ENCODE peak calls at places on chromosomes 1 and 21, in four cellular contexts. L is OCI-LY7, I is endothelial cell of umbilical vein, H is GM23248. C is an unnamed sample.

GRCh38 chr1:58983633-58984301 is 199.9 kb upstream of the JUN start:
- DNase-seq in L (no peak), I (no peak), H (no peak), C (no peak)

GRCh38 chr1:28887835-28888682 is 26.3 kb upstream of the EPB41 start:
- DNase-seq in L (peak; percentile 6), I (peak; percentile 44), H (no peak), C (peak; percentile 19)

GRCh38 chr1:180773210-180773865 is 139.4 kb upstream of the KIAA1614 start:
- DNase-seq in L (no peak), I (peak; percentile 64), H (peak; percentile 67), C (peak; percentile 43)

GRCh38 chr1:39407889-39408640 is 83.4 kb upstream of the BMP8A start:
- DNase-seq in L (no peak), I (no peak), H (peak; percentile 30), C (no peak)

GRCh38 chr1:185973645-185974044 is 239.5 kb downstream of the HMCN1 start:
- DNase-seq in L (no peak), I (no peak), H (peak; percentile 94), C (peak; percentile 98)

GRCh38 chr1:147545133-147545532 is 3.8 kb downstream of the BCL9 start:
- DNase-seq in L (peak; percentile 90), I (no peak), H (peak; percentile 83), C (peak; percentile 23)

GRCh38 chr1:179881642-179882252 is 338 bp upstream of the TOR1AIP1 start:
- DNase-seq in L (no peak), I (peak; percentile 97), H (peak; percentile 96), C (peak; percentile 94)

GRCh38 chr1:6770727-6771567 is 14.3 kb upstream of the CAMTA1 start:
- DNase-seq in L (peak; percentile 66), I (no peak), H (peak; percentile 84), C (peak; percentile 57)

GRCh38 chr1:147700042-147700711 is 29.9 kb upstream of the ACP6 start:
- DNase-seq in L (peak; percentile 67), I (peak; percentile 65), H (peak; percentile 88), C (peak; percentile 73)

GRCh38 chr1:238658766-238659165 is 727.6 kb upstream of the CHRM3 start:
- DNase-seq in L (no peak), I (no peak), H (peak; percentile 28), C (peak; percentile 91)

GRCh38 chr1:58628987-58629598 is 52.0 kb upstream of the TACSTD2 start:
- DNase-seq in L (no peak), I (no peak), H (peak; percentile 21), C (peak; percentile 85)

GRCh38 chr1:3775498-3776230 is 3.1 kb downstream of the SMIM1 start:
- DNase-seq in L (peak; percentile 88), I (no peak), H (peak; percentile 44), C (peak; percentile 66)

GRCh38 chr21:43697758-43698643 is 20.9 kb upstream of the PDXK start:
- DNase-seq in L (no peak), I (no peak), H (peak; percentile 46), C (peak; percentile 27)

GRCh38 chr1:215665212-215665611 is 98.1 kb downstream of the KCTD3 start:
- DNase-seq in L (no peak), I (no peak), H (peak; percentile 76), C (peak; percentile 8)

GRCh38 chr1:206887701-206888100 is 9.5 kb upstream of the IL24 start:
- DNase-seq in L (no peak), I (no peak), H (no peak), C (no peak)

GRCh38 chr1:37890378-37891014 is 31.1 kb upstream of the MTF1 start:
- DNase-seq in L (peak; percentile 75), I (peak; percentile 54), H (peak; percentile 60), C (peak; percentile 28)

GRCh38 chr1:14737561-14738094 is 139.1 kb downstream of the KAZN start:
- DNase-seq in L (peak; percentile 86), I (no peak), H (no peak), C (no peak)

GRCh38 chr1:27045973-27046558 is 33.4 kb upstream of the TENT5B start:
- DNase-seq in L (peak; percentile 67), I (peak; percentile 42), H (peak; percentile 80), C (peak; percentile 54)

GRCh38 chr1:216742625-216743024 is 19.4 kb upstream of the ESRRG start:
- DNase-seq in L (no peak), I (no peak), H (peak; percentile 17), C (peak; percentile 56)

GRCh38 chr1:107649023-107649422 is 316.0 kb downstream of the VAV3 start:
- DNase-seq in L (no peak), I (no peak), H (peak; percentile 50), C (peak; percentile 11)

GRCh38 chr1:182197555-182197954 is 136.0 kb upstream of the ZNF648 start:
- DNase-seq in L (no peak), I (no peak), H (no peak), C (no peak)

GRCh38 chr1:218568962-218569530 is 223.9 kb downstream of the TGFB2 start:
- DNase-seq in L (no peak), I (peak; percentile 10), H (peak; percentile 29), C (peak; percentile 82)

GRCh38 chr1:169368406-169368769 is 393 bp downstream of the BLZF1 start:
- DNase-seq in L (peak; percentile 29), I (peak; percentile 51), H (peak; percentile 55), C (peak; percentile 23)

GRCh38 chr1:154553056-154553822 is 5.2 kb downstream of the UBE2Q1 start:
- DNase-seq in L (no peak), I (no peak), H (peak; percentile 15), C (no peak)

GRCh38 chr1:64983110-64983509 is 16.8 kb upstream of the JAK1 start:
- DNase-seq in L (no peak), I (no peak), H (peak; percentile 49), C (no peak)
- H3K27ac ChIP-seq in L (no peak overlapping the region), I (no peak overlapping the region), H (no peak overlapping the region), C (no peak overlapping the region)

GRCh38 chr1:152502496-152503180 is 8.0 kb upstream of the LCE5A start:
- DNase-seq in L (no peak), I (no peak), H (peak; percentile 94), C (peak; percentile 19)

GRCh38 chr1:152506899-152507498 is 3.6 kb upstream of the LCE5A start:
- DNase-seq in L (no peak), I (no peak), H (no peak), C (no peak)

GRCh38 chr1:152501704-152502103 is 8.9 kb upstream of the LCE5A start:
- DNase-seq in L (no peak), I (no peak), H (peak; percentile 76), C (no peak)

GRCh38 chr1:152510503-152510902 is at the start of gene LCE5A:
- DNase-seq in L (no peak), I (no peak), H (no peak), C (no peak)

GRCh38 chr1:152505083-152505482 is 5.5 kb upstream of the LCE5A start:
- DNase-seq in L (no peak), I (no peak), H (no peak), C (no peak)
- H3K9me3 ChIP-seq in L (no peaks in the 10 kb centered on the region), I (no peaks in the 10 kb centered on the region), H (no peaks in the 10 kb centered on the region), C (no peaks in the 10 kb centered on the region)

GRCh38 chr1:35557118-35557610 is at the start of gene KIAA0319L:
- DNase-seq in L (no peak), I (no peak), H (peak; percentile 90), C (no peak)

GRCh38 chr1:35556494-35557117 is 597 bp downstream of the KIAA0319L start:
- DNase-seq in L (peak; percentile 39), I (no peak), H (no peak), C (no peak)

GRCh38 chr1:35555601-35556477 is 1.4 kb downstream of the KIAA0319L start:
- DNase-seq in L (no peak), I (no peak), H (peak; percentile 94), C (peak; percentile 80)

GRCh38 chr1:35555212-35555584 is 2.0 kb downstream of the KIAA0319L start:
- DNase-seq in L (no peak), I (no peak), H (peak; percentile 68), C (no peak)

GRCh38 chr1:35554261-35555211 is 2.7 kb downstream of the KIAA0319L start:
- DNase-seq in L (no peak), I (peak; percentile 64), H (no peak), C (no peak)
- H3K4me2 ChIP-seq in L (no peak overlapping the region), I (no peak overlapping the region), H (peak overlapping the region; percentile 95), C (peak overlapping the region; percentile 33)

GRCh38 chr1:42822833-42823392 is 5.7 kb upstream of the SVBP start:
- DNase-seq in L (no peak), I (no peak), H (peak; percentile 57), C (peak; percentile 60)

GRCh38 chr1:42825058-42825851 is 8.1 kb upstream of the SVBP start:
- DNase-seq in L (no peak), I (no peak), H (no peak), C (no peak)

GRCh38 chr1:42820813-42821212 is 3.6 kb upstream of the SVBP start:
- DNase-seq in L (no peak), I (no peak), H (no peak), C (no peak)

GRCh38 chr1:42824481-42825057 is 7.4 kb upstream of the SVBP start:
- DNase-seq in L (no peak), I (no peak), H (no peak), C (no peak)

DNA sequence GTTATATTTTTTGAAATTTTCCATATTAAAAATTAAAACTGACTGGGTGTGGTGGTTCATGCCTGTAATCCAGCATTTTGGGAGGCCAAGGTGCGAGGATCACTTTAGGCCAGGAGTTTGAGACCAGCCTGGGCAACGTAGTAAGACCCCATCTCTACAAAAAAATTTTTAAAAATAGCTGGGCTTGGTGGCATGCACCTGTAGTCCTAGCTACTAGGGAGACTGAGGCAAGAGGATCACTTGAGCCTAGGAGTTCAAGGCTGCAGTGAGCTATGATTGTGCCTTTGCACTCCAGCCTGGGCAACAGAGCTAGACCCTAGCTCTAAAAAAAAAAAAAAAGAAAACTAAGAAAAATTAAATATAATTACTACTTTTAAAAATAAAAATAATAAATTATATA is 4.5 kb upstream of the SVBP start:
- DNase-seq in L (no peak), I (no peak), H (no peak), C (no peak)
- H3K27ac ChIP-seq in L (no peak overlapping the region), I (no peak overlapping the region), H (no peak overlapping the region), C (no peak overlapping the region)

GRCh38 chr21:15370576-15370975 is 305.8 kb upstream of the NRIP1 start:
- DNase-seq in L (no peak), I (no peak), H (no peak), C (no peak)
- H3K9me3 ChIP-seq in L (no peaks in the 10 kb centered on the region), I (no peaks in the 10 kb centered on the region), H (no peaks in the 10 kb centered on the region), C (no peaks in the 10 kb centered on the region)

GRCh38 chr1:48469616-48470500 is 2.1 kb downstream of the SPATA6 start:
- DNase-seq in L (peak; percentile 5), I (peak; percentile 84), H (peak; percentile 82), C (peak; percentile 79)
- H3K4me2 ChIP-seq in L (no peak overlapping the region), I (peak overlapping the region; percentile 85), H (peak overlapping the region; percentile 93), C (peak overlapping the region; percentile 76)

GRCh38 chr1:94658221-94658620 is 116.7 kb upstream of the F3 start:
- DNase-seq in L (no peak), I (no peak), H (peak; percentile 83), C (peak; percentile 28)
- H3K27ac ChIP-seq in L (no peak overlapping the region), I (no peak overlapping the region), H (peak overlapping the region; percentile 58), C (no peak overlapping the region)

C was measured in fibroblast of lung.